ENCODE peak calls at places on chromosomes 13 and 19, in nine cellular contexts. S is left lung; T is adrenal gland; N is GM23338; W is pancreas; X is cardiac muscle cell; B is osteoblast; F is gastrocnemius medialis; O is CD8-positive, alpha-beta T cell. P is an unnamed sample.

GRCh38 chr13:50766043-50766442 is 77.4 kb downstream of the DLEU7 start:
- DNase-seq in F (no peak), O (no peak), W (no peak), X (no peak), S (no peak), N (no peak), T (no peak), B (no peak), P (no peak)

GRCh38 chr13:97852181-97852874 is 101.1 kb upstream of the IPO5 start:
- DNase-seq in B (no peak), X (no peak), W (no peak), T (no peak), S (no peak), F (no peak), O (no peak), N (no peak), P (no peak)

GRCh38 chr19:36489920-36490415 is 607 bp upstream of the ZNF566 start:
- DNase-seq in F (no peak), N (peak; percentile 97), T (no peak), X (peak; percentile 95), B (peak; percentile 97), O (peak; percentile 73), W (no peak), S (peak; percentile 87), P (no peak)

GRCh38 chr13:33379597-33379996 is 94.0 kb upstream of the STARD13 start:
- DNase-seq in T (peak; percentile 62), B (no peak), F (no peak), S (no peak), O (no peak), X (no peak), N (peak; percentile 32), W (peak; percentile 58), P (peak; percentile 58)

GRCh38 chr13:95122063-95122462 is 179.2 kb downstream of the ABCC4 start:
- DNase-seq in F (no peak), N (no peak), T (no peak), W (no peak), O (no peak), B (no peak), S (no peak), X (no peak), P (no peak)

GRCh38 chr13:113653264-113654174 is 4.5 kb downstream of the ATP4B start:
- DNase-seq in W (no peak), O (no peak), S (peak; percentile 59), T (no peak), F (peak; percentile 2), N (no peak), B (peak; percentile 82), X (no peak), P (no peak)

GRCh38 chr13:64553411-64554129 is 2676.6 kb downstream of the PCDH9 start:
- DNase-seq in B (no peak), N (no peak), T (no peak), F (no peak), W (no peak), O (no peak), X (no peak), S (no peak), P (peak; percentile 23)

GRCh38 chr19:30118760-30119159 is 176.7 kb downstream of the URI1 start:
- DNase-seq in X (no peak), F (no peak), W (no peak), N (no peak), B (no peak), S (no peak), T (no peak), O (no peak), P (no peak)

GRCh38 chr13:94967183-94968039 is 255.1 kb upstream of the SOX21 start:
- DNase-seq in O (no peak), X (peak; percentile 56), S (peak; percentile 78), N (peak; percentile 74), F (no peak), W (no peak), T (no peak), B (peak; percentile 84), P (peak; percentile 12)

GRCh38 chr13:42807236-42807635 is 25.9 kb downstream of the FAM216B start:
- DNase-seq in T (no peak), B (no peak), S (no peak), F (no peak), O (no peak), X (no peak), W (no peak), N (no peak), P (no peak)

GRCh38 chr13:84609716-84610115 is 727.4 kb upstream of the SLITRK1 start:
- DNase-seq in W (no peak), X (no peak), O (no peak), F (no peak), T (no peak), N (no peak), B (peak; percentile 19), S (no peak), P (no peak)

GRCh38 chr13:112842931-112843391 is 126.1 kb upstream of the MCF2L start:
- DNase-seq in O (no peak), W (no peak), T (no peak), X (no peak), S (no peak), N (no peak), B (peak; percentile 64), F (peak; percentile 43), P (no peak)

GRCh38 chr19:35752746-35753350 is 4.0 kb downstream of the HSPB6 start:
- DNase-seq in B (no peak), T (no peak), N (no peak), W (no peak), S (no peak), F (no peak), X (no peak), O (no peak), P (no peak)

GRCh38 chr19:48491793-48492123 is 19.9 kb downstream of the LMTK3 start:
- DNase-seq in W (no peak), O (no peak), T (no peak), N (peak; percentile 95), X (peak; percentile 48), B (peak; percentile 52), F (no peak), S (no peak), P (no peak)

GRCh38 chr19:46392252-46392801 is 21.0 kb downstream of the CCDC8 start:
- DNase-seq in O (no peak), X (no peak), T (no peak), S (peak; percentile 80), W (no peak), B (peak; percentile 86), N (no peak), F (no peak), P (no peak)

GRCh38 chr13:59677966-59678814 is 485.5 kb downstream of the DIAPH3 start:
- DNase-seq in N (peak; percentile 78), X (peak; percentile 64), O (no peak), T (no peak), S (no peak), F (no peak), W (peak; percentile 6), B (peak; percentile 31), P (peak; percentile 79)

GRCh38 chr13:113667771-113668490 is 912 bp downstream of the GRK1 start:
- DNase-seq in X (no peak), S (peak; percentile 78), W (no peak), F (peak; percentile 6), O (no peak), B (peak; percentile 71), N (no peak), T (no peak), P (no peak)

GRCh38 chr13:48400820-48401219 is 12.1 kb downstream of the LPAR6 start:
- DNase-seq in B (peak; percentile 15), S (no peak), O (no peak), F (no peak), T (no peak), X (no peak), W (no peak), N (no peak), P (peak; percentile 96)

GRCh38 chr13:76667551-76667950 is 218.7 kb downstream of the KCTD12 start:
- DNase-seq in X (no peak), S (no peak), N (no peak), O (no peak), W (no peak), T (peak; percentile 14), B (no peak), F (no peak), P (peak; percentile 89)

GRCh38 chr13:108069521-108070210 is 145.7 kb downstream of the LIG4 start:
- DNase-seq in N (no peak), X (no peak), S (no peak), O (no peak), T (no peak), B (no peak), W (no peak), F (no peak), P (no peak)

GRCh38 chr13:40485611-40486517 is 180.6 kb downstream of the FOXO1 start:
- DNase-seq in W (no peak), T (no peak), F (no peak), X (no peak), N (no peak), O (peak; percentile 70), S (no peak), B (no peak), P (no peak)

GRCh38 chr13:44692173-44692713 is 116.1 kb upstream of the TSC22D1 start:
- DNase-seq in T (no peak), X (no peak), N (peak; percentile 27), F (no peak), O (no peak), W (no peak), S (no peak), B (no peak), P (no peak)

GRCh38 chr13:70375718-70376117 is 267.5 kb upstream of the KLHL1 start:
- DNase-seq in N (peak; percentile 14), T (no peak), W (no peak), B (no peak), X (no peak), O (no peak), F (no peak), S (no peak), P (no peak)

GRCh38 chr19:13526552-13526951 is 20.3 kb upstream of the CACNA1A start:
- DNase-seq in S (no peak), O (no peak), T (no peak), W (no peak), B (no peak), F (no peak), N (peak; percentile 77), X (peak; percentile 28), P (no peak)
- TF ChIP-seq CTCF in S (no peak), O (no peak), T (no peak), W (no peak), B (peak; percentile 49), F (no peak), N (peak; percentile 67), X (peak; percentile 43), P (peak; percentile 18)

GRCh38 chr19:55667958-55668357 is 7.1 kb upstream of the EPN1 start:
- DNase-seq in B (no peak), W (no peak), S (peak; percentile 75), N (no peak), X (no peak), F (no peak), T (no peak), O (no peak), P (no peak)
- H3K36me3 ChIP-seq in B (peaks cover 61% of the 10 kb centered on the region), W (peaks cover 35% of the 10 kb centered on the region), S (peaks cover 99% of the 10 kb centered on the region), N (peaks cover 32% of the 10 kb centered on the region), X (peaks cover 47% of the 10 kb centered on the region), F (no peaks in the 10 kb centered on the region), T (no peaks in the 10 kb centered on the region), O (peaks cover 68% of the 10 kb centered on the region), P (peaks cover 66% of the 10 kb centered on the region)

GRCh38 chr19:50376166-50377050 is at the start of gene NR1H2:
- DNase-seq in F (peak; percentile 94), W (peak; percentile 95), X (peak; percentile 97), O (peak; percentile 94), N (peak; percentile 99), B (peak; percentile 97), T (peak; percentile 96), S (peak; percentile 94), P (peak; percentile 96)
- TF ChIP-seq CTCF in F (no peak), W (no peak), X (no peak), O (no peak), N (no peak), B (no peak), T (no peak), S (no peak), P (no peak)

GRCh38 chr19:18457478-18458331 is 19.8 kb upstream of the ISYNA1 start:
- DNase-seq in W (no peak), T (no peak), B (peak; percentile 52), F (no peak), N (no peak), S (peak; percentile 47), O (no peak), X (no peak), P (no peak)
- H3K36me3 ChIP-seq in W (no peaks in the 10 kb centered on the region), T (no peaks in the 10 kb centered on the region), B (peaks cover 39% of the 10 kb centered on the region), F (no peaks in the 10 kb centered on the region), N (no peaks in the 10 kb centered on the region), S (peaks cover 94% of the 10 kb centered on the region), O (peaks cover 22% of the 10 kb centered on the region), X (no peaks in the 10 kb centered on the region), P (peaks cover 26% of the 10 kb centered on the region)

P was measured in endothelial cell of umbilical vein.